ENCODE peak calls at places on chromosomes 3 and 15, in five cellular contexts. X, I, K, C and W are unnamed samples.

GRCh38 chr3:57756528-57757401 is 656 bp downstream of the SLMAP start:
- DNase-seq in X (no peak), I (peak; percentile 74), K (peak; percentile 40), C (no peak), W (peak; percentile 30)

GRCh38 chr15:44775923-44776322 is 39.6 kb downstream of the TRIM69 start:
- DNase-seq in X (no peak), I (no peak), K (no peak), C (no peak), W (no peak)

GRCh38 chr3:69504232-69504631 is 118.3 kb upstream of the FRMD4B start:
- DNase-seq in X (no peak), I (no peak), K (no peak), C (no peak), W (no peak)

GRCh38 chr15:52680041-52680391 is 828 bp upstream of the ATOSA start:
- DNase-seq in X (no peak), I (peak; percentile 1), K (no peak), C (no peak), W (peak; percentile 6)

GRCh38 chr15:98891301-98891700 is 116.3 kb downstream of the PGPEP1L start:
- DNase-seq in X (no peak), I (no peak), K (no peak), C (no peak), W (no peak)

GRCh38 chr3:125120370-125121122 is 64.7 kb upstream of the HEG1 start:
- DNase-seq in X (no peak), I (no peak), K (no peak), C (no peak), W (no peak)

GRCh38 chr3:58955308-58955707 is 94.5 kb downstream of the CFAP20DC start:
- DNase-seq in X (no peak), I (no peak), K (no peak), C (no peak), W (no peak)

GRCh38 chr3:99862208-99862607 is 44.5 kb downstream of the CMSS1 start:
- DNase-seq in X (no peak), I (peak; percentile 83), K (no peak), C (no peak), W (no peak)

GRCh38 chr15:88912500-88912921 is 668 bp downstream of the MFGE8 start:
- DNase-seq in X (no peak), I (no peak), K (no peak), C (no peak), W (no peak)

GRCh38 chr15:93171476-93171875 is 82.5 kb upstream of the RGMA start:
- DNase-seq in X (no peak), I (no peak), K (no peak), C (no peak), W (no peak)

GRCh38 chr3:184765047-184765729 is 46.8 kb upstream of the VPS8 start:
- DNase-seq in X (no peak), I (no peak), K (no peak), C (no peak), W (no peak)

GRCh38 chr3:129624347-129625070 is 18.0 kb upstream of the PLXND1 start:
- DNase-seq in X (no peak), I (peak; percentile 34), K (no peak), C (no peak), W (no peak)

GRCh38 chr3:133535971-133536634 is 37.4 kb upstream of the CDV3 start:
- DNase-seq in X (no peak), I (peak; percentile 98), K (peak; percentile 70), C (no peak), W (peak; percentile 69)

GRCh38 chr3:133538154-133538553 is 35.3 kb upstream of the CDV3 start:
- DNase-seq in X (no peak), I (no peak), K (no peak), C (no peak), W (no peak)

GRCh38 chr3:133536635-133536980 is 36.9 kb upstream of the CDV3 start:
- DNase-seq in X (no peak), I (no peak), K (no peak), C (no peak), W (no peak)

GRCh38 chr3:133542871-133543270 is 30.6 kb upstream of the CDV3 start:
- DNase-seq in X (no peak), I (no peak), K (no peak), C (no peak), W (no peak)

DNA sequence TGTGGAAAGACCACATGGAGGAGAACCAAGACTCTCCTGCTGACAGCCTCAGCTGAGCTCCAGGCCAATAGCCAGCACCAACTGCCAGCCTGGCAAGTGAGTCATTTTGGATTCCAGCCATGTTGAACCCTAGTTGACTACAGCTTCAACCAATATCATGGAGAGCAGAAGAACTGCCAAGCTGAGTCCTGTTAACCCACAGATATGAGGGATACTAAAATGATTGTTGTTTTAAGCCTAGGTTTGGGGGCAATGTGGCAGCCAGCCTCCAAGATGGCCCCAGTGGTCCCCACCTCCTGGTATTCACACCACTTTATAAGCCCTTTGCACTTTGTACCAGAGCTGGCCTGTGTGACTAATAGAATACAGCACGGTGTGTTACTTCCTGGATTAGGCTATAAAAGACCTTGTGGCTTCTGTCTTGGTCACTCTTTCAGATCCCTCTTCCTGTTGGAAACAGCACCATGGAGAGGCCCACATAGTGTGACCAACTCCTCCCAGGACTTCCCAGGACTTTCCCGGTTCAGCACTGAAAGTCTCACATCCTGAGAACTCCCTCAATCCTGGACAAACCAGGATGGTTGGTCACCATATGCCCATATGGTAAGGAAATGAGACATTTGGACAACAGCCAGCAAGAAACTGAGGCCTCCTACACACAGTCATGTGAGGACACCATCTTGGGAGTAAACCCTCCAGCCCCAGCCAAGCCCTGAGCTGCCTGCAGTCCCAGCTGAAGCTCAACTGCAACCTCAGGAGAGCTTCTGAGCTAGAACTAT is 32.4 kb upstream of the CDV3 start:
- DNase-seq in X (peak; percentile 56), I (peak; percentile 76), K (peak; percentile 73), C (peak; percentile 45), W (peak; percentile 62)
- TF ChIP-seq CEBPB in X (no peak), I (no peak), K (no peak), C (no peak), W (no peak)

DNA sequence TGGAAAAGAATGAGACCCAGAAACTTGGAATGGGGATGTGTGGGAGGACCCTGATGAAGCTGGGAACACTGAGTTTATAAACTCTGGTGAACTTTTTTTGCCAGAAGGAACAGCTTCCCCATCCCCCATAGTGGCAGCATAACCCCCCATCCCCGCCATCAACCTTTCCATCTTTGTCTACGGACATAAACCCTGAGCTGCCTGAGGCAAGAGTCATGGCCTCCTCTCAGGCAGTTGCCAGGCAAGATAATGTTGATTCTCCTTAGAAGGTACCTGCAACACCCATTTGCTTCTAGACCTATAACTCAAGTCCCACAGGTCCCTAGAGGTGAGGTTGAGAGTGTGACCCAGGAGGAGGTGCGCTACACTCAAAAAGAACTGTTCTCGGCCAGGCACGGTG is 11.5 kb downstream of the MAP4 start:
- DNase-seq in X (no peak), I (no peak), K (no peak), C (no peak), W (no peak)
- TF ChIP-seq CEBPB in X (no peak), I (no peak), K (no peak), C (no peak), W (no peak)

DNA sequence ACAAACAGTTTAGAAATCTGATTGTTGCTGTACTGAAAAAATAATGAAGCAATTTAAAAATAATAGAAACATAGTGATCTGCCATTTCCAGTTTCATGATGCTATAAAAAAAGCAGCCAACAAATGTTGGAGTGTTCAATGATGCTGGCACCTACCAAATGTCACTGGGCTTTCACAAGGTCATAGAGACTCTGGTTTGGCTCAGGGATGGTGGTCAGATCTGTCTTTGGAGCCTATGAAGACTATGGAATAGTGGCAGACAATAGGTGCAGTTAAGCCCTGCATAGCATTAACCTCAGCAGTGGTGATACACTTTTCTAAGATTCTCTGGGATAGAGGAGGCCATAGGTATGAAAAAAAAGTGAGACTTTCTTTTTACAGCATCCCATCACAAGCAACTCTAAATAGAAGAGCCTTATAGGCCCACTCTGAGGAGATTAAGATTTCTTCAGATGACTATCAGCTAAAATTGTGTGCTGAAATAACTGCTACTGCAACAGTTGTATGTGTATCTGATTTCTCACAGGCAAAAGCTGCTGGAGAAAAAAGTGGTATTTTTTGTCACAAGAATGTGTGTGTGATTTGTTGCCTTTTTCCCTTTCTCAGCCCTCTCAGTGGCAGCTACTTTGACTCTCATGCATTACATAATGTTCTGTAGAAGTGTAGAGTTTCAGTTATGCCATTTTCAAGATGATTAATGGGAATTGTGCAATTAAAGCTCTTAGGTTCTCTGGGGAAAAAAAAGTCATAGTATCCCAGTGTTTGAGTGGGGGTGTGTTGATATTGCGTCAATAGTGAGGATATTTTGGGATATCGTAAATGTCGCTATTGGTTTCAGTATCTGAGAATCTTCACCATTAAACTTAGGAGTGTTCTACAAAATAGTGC is 137.4 kb downstream of the MBNL1 start:
- DNase-seq in X (no peak), I (peak; percentile 87), K (no peak), C (no peak), W (peak; percentile 53)
- TF ChIP-seq CEBPB in X (peak; percentile 43), I (peak; percentile 95), K (no peak), C (no peak), W (peak; percentile 92)

GRCh38 chr3:126663750-126664149 is 8.8 kb upstream of the TXNRD3 start:
- DNase-seq in X (no peak), I (no peak), K (no peak), C (no peak), W (no peak)

GRCh38 chr3:126665221-126665936 is 10.5 kb upstream of the TXNRD3 start:
- DNase-seq in X (no peak), I (no peak), K (no peak), C (no peak), W (no peak)

GRCh38 chr3:126663257-126663656 is 8.3 kb upstream of the TXNRD3 start:
- DNase-seq in X (no peak), I (no peak), K (no peak), C (no peak), W (no peak)

GRCh38 chr3:126666002-126666401 is 11.1 kb upstream of the TXNRD3 start:
- DNase-seq in X (no peak), I (no peak), K (no peak), C (no peak), W (no peak)

GRCh38 chr3:126664591-126665214 is 9.8 kb upstream of the TXNRD3 start:
- DNase-seq in X (no peak), I (peak; percentile 15), K (peak; percentile 12), C (no peak), W (no peak)
- TF ChIP-seq CEBPB in X (no peak), I (no peak), K (no peak), C (no peak), W (no peak)

GRCh38 chr3:171898192-171898591 is 55.0 kb downstream of the TMEM212 start:
- DNase-seq in X (no peak), I (no peak), K (no peak), C (no peak), W (no peak)

GRCh38 chr3:171900396-171900795 is 57.2 kb downstream of the TMEM212 start:
- DNase-seq in X (no peak), I (no peak), K (no peak), C (no peak), W (no peak)

GRCh38 chr3:171906951-171907676 is 64.0 kb downstream of the TMEM212 start:
- DNase-seq in X (no peak), I (no peak), K (no peak), C (no peak), W (no peak)

GRCh38 chr3:171904829-171905228 is 61.7 kb downstream of the TMEM212 start:
- DNase-seq in X (no peak), I (peak; percentile 28), K (peak; percentile 55), C (no peak), W (no peak)

GRCh38 chr3:171901615-171902312 is 58.6 kb downstream of the TMEM212 start:
- DNase-seq in X (no peak), I (peak; percentile 84), K (peak; percentile 20), C (no peak), W (no peak)
- TF ChIP-seq CEBPB in X (no peak), I (peak; percentile 76), K (peak; percentile 10), C (no peak), W (peak; percentile 86)